ENCODE peak calls at places on chromosomes 3 and 15, in ten cellular contexts. M is esophagus muscularis mucosa; Z is epithelial cell of proximal tubule; X is tibial artery; H is choroid plexus epithelial cell; O is dorsolateral prefrontal cortex; S is H7; E is colonic mucosa; K is effector memory CD4-positive, alpha-beta T cell; J is prostate gland. C is an unnamed sample.

GRCh38 chr3:120424506-120424905 is 26.3 kb downstream of the FSTL1 start:
- DNase-seq in M (no peak), Z (no peak), X (no peak), H (no peak), O (no peak), S (no peak), E (no peak), K (no peak), J (no peak), C (no peak)

GRCh38 chr15:40048155-40048792 is 9.3 kb upstream of the SRP14 start:
- DNase-seq in M (peak; percentile 92), Z (no peak), X (no peak), H (no peak), O (no peak), S (no peak), E (no peak), K (no peak), J (no peak), C (peak; percentile 59)

GRCh38 chr3:10520118-10520517 is 14.7 kb upstream of the ATP2B2 start:
- DNase-seq in M (no peak), Z (no peak), X (peak; percentile 1), H (no peak), O (no peak), S (no peak), E (no peak), K (no peak), J (no peak), C (peak; percentile 21)

GRCh38 chr3:49842843-49843242 is 13.5 kb downstream of the TRAIP start:
- DNase-seq in M (no peak), Z (no peak), X (no peak), H (no peak), O (no peak), S (no peak), E (no peak), K (no peak), J (no peak), C (no peak)

GRCh38 chr3:48306290-48306689 is 27.2 kb downstream of the SPINK8 start:
- DNase-seq in M (no peak), Z (no peak), X (no peak), H (no peak), O (no peak), S (no peak), E (no peak), K (no peak), J (no peak), C (no peak)

GRCh38 chr3:23662079-23662617 is 143.6 kb upstream of the UBE2E1 start:
- DNase-seq in M (no peak), Z (no peak), X (no peak), H (peak; percentile 37), O (no peak), S (no peak), E (no peak), K (no peak), J (no peak), C (no peak)

GRCh38 chr3:9809615-9810356 is at the start of gene TTLL3:
- DNase-seq in M (peak; percentile 94), Z (no peak), X (peak; percentile 84), H (peak; percentile 65), O (peak; percentile 65), S (peak; percentile 92), E (peak; percentile 87), K (peak; percentile 16), J (peak; percentile 54), C (peak; percentile 92)

GRCh38 chr3:48897401-48898376 is 993 bp downstream of the SLC25A20 start:
- DNase-seq in M (no peak), Z (no peak), X (no peak), H (peak; percentile 11), O (no peak), S (no peak), E (peak; percentile 36), K (no peak), J (no peak), C (no peak)

GRCh38 chr3:184262166-184262926 is 993 bp upstream of the CAMK2N2 start:
- DNase-seq in M (no peak), Z (no peak), X (no peak), H (no peak), O (no peak), S (peak; percentile 83), E (no peak), K (no peak), J (no peak), C (no peak)

GRCh38 chr3:14631687-14632444 is 19.7 kb upstream of the CCDC174 start:
- DNase-seq in M (no peak), Z (no peak), X (no peak), H (no peak), O (no peak), S (no peak), E (no peak), K (no peak), J (no peak), C (no peak)

GRCh38 chr3:14632445-14632930 is 19.1 kb upstream of the CCDC174 start:
- DNase-seq in M (no peak), Z (no peak), X (no peak), H (no peak), O (no peak), S (no peak), E (no peak), K (no peak), J (no peak), C (no peak)

GRCh38 chr3:14633417-14633816 is 18.1 kb upstream of the CCDC174 start:
- DNase-seq in M (no peak), Z (no peak), X (no peak), H (no peak), O (no peak), S (no peak), E (no peak), K (no peak), J (no peak), C (no peak)

GRCh38 chr3:14634763-14635400 is 16.7 kb upstream of the CCDC174 start:
- DNase-seq in M (no peak), Z (no peak), X (no peak), H (no peak), O (no peak), S (no peak), E (no peak), K (no peak), J (no peak), C (no peak)

DNA sequence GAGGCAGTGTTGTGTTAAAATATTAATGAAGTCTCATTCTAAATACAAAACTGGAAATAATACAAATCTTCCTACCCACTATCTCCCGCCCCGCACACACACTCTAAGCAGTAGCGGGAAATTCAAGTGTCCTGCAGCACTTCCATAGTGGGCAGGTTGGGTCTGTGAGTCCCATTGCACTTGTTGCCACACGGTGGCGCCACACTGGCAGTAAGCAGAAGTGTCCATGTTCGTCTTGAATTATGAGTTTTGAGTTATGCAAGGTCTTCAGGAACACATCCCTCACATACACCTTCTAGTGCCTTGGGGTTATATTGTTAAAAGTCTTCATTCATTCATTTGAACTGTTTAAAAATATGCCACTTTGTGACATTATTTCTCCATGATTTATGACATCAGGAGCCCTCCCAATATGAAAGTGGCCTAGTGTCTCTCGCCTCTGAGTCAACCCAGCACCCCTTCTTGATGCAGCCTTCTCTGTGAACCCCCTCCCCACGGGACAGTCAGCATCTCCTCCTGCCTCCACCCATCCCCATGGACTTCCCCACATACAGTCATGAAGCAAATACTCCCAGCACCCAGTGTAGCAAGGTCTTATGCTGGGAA is 17.6 kb upstream of the CCDC174 start:
- DNase-seq in M (no peak), Z (no peak), X (peak; percentile 50), H (peak; percentile 88), O (no peak), S (peak; percentile 63), E (peak; percentile 50), K (peak; percentile 17), J (no peak), C (no peak)
- H3K4me3 ChIP-seq in M (no peak overlapping the region), Z (no peak overlapping the region), X (no peak overlapping the region), H (no peak overlapping the region), O (no peak overlapping the region), S (no peak overlapping the region), E (no peak overlapping the region), K (no peak overlapping the region), J (no peak overlapping the region), C (no peak overlapping the region)

DNA sequence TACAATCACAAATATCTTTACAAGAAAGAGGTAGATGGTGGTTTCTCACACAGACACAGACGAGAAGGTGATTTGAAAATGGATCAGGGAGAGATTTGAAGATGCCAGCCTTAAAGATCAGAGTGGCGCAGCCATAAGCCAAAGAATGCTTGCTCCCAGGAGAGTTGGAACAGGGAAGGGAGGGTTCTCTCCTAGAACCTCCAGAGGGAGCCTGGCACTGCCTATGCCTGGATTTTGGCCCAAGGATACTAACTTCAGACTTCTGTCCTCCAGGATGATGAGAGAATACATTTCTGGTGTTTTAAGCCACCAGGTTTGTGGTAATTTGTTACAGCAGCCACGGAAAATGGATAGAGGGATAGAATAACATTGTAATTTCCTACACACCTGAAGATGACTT is 279.1 kb downstream of the FAM43A start:
- DNase-seq in M (no peak), Z (no peak), X (no peak), H (no peak), O (no peak), S (no peak), E (no peak), K (no peak), J (no peak), C (peak; percentile 4)
- H3K4me3 ChIP-seq in M (no peak overlapping the region), Z (no peak overlapping the region), X (no peak overlapping the region), H (no peak overlapping the region), O (no peak overlapping the region), S (no peak overlapping the region), E (no peak overlapping the region), K (no peak overlapping the region), J (no peak overlapping the region), C (no peak overlapping the region)

GRCh38 chr3:179943097-179943880 is 93.4 kb downstream of the PEX5L start:
- DNase-seq in M (no peak), Z (no peak), X (no peak), H (no peak), O (peak; percentile 76), S (no peak), E (no peak), K (no peak), J (no peak), C (no peak)

GRCh38 chr3:179945569-179945968 is 91.2 kb downstream of the PEX5L start:
- DNase-seq in M (no peak), Z (no peak), X (no peak), H (no peak), O (no peak), S (no peak), E (no peak), K (no peak), J (no peak), C (no peak)

DNA sequence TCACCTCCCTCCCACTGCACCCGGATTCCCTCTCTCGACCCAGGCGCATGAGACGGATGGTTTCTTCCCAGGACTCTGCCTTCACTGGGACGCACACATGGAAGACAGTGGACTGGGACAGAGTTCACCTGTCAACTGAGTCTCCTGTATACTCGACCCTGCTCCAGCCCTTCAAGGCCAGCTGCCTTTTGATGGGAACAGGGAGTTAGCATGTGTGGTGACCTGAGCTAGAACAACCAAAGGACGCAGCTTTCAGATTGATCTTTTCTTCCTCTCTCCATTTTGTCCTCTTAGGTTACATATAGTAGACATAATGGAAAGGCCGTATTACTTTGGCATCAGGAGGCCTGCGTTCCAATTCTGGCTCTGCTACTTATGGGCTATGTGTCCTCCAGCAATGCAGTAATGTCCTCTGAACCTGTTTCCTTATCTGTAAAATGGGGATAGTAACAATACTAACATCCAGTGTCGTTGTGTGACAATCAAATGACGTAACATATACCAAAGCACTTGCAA is 94.1 kb downstream of the PEX5L start:
- DNase-seq in M (no peak), Z (no peak), X (no peak), H (no peak), O (no peak), S (no peak), E (no peak), K (no peak), J (no peak), C (no peak)
- H3K4me3 ChIP-seq in M (no peak overlapping the region), Z (peak overlapping the region; percentile 50), X (no peak overlapping the region), H (peak overlapping the region; percentile 28), O (peak overlapping the region; percentile 56), S (no peak overlapping the region), E (no peak overlapping the region), K (no peak overlapping the region), J (no peak overlapping the region), C (peak overlapping the region; percentile 21)

GRCh38 chr3:109176726-109177125 is 40.2 kb downstream of the C3orf85 start:
- DNase-seq in M (no peak), Z (no peak), X (no peak), H (no peak), O (no peak), S (no peak), E (no peak), K (no peak), J (no peak), C (no peak)
- H3K4me3 ChIP-seq in M (no peak overlapping the region), Z (no peak overlapping the region), X (no peak overlapping the region), H (no peak overlapping the region), O (no peak overlapping the region), S (no peak overlapping the region), E (no peak overlapping the region), K (no peak overlapping the region), J (no peak overlapping the region), C (no peak overlapping the region)

C was measured in sigmoid colon.